ENCODE peak calls at places on chromosomes 3 and 15, in five cellular contexts. N is tibial nerve, F is heart left ventricle, P is transverse colon, L is Peyer's patch. Y is an unnamed sample.

GRCh38 chr15:89211678-89212170 is 9.7 kb downstream of the RLBP1 start:
- DNase-seq in N (no peak), F (no peak), P (no peak), L (no peak), Y (no peak)

GRCh38 chr3:52301042-52301441 is 13.4 kb downstream of the GLYCTK start:
- DNase-seq in N (no peak), F (peak; percentile 20), P (no peak), L (no peak), Y (no peak)

GRCh38 chr15:38216763-38217162 is 35.9 kb upstream of the SPRED1 start:
- DNase-seq in N (no peak), F (no peak), P (no peak), L (no peak), Y (no peak)

GRCh38 chr15:83312046-83312445 is 27.6 kb upstream of the BNC1 start:
- DNase-seq in N (no peak), F (no peak), P (no peak), L (no peak), Y (peak; percentile 37)

GRCh38 chr3:24680214-24680967 is 185.7 kb upstream of the THRB start:
- DNase-seq in N (peak; percentile 66), F (peak; percentile 82), P (peak; percentile 55), L (no peak), Y (no peak)

GRCh38 chr3:29764603-29765254 is 483.9 kb downstream of the RBMS3 start:
- DNase-seq in N (peak; percentile 56), F (no peak), P (no peak), L (no peak), Y (no peak)

GRCh38 chr3:126527455-126528211 is 3.7 kb downstream of the CHST13 start:
- DNase-seq in N (no peak), F (peak; percentile 34), P (no peak), L (no peak), Y (no peak)

GRCh38 chr3:39132096-39133092 is 21.0 kb downstream of the CSRNP1 start:
- DNase-seq in N (no peak), F (no peak), P (no peak), L (no peak), Y (no peak)

GRCh38 chr15:72865486-72865885 is 81.9 kb upstream of the ADPGK start:
- DNase-seq in N (no peak), F (no peak), P (no peak), L (no peak), Y (peak; percentile 92)

GRCh38 chr3:185225523-185225922 is 28.3 kb downstream of the EHHADH start:
- DNase-seq in N (no peak), F (no peak), P (no peak), L (no peak), Y (no peak)

GRCh38 chr15:68204776-68205557 is at the start of gene CALML4:
- DNase-seq in N (peak; percentile 53), F (peak; percentile 84), P (peak; percentile 93), L (no peak), Y (no peak)

GRCh38 chr3:193928354-193929209 is 207.4 kb upstream of the HES1 start:
- DNase-seq in N (no peak), F (no peak), P (no peak), L (no peak), Y (no peak)

GRCh38 chr15:89367485-89368451 is 33.1 kb upstream of the POLG start:
- DNase-seq in N (no peak), F (no peak), P (no peak), L (no peak), Y (no peak)

GRCh38 chr3:176767385-176767784 is 429.9 kb downstream of the TBL1XR1 start:
- DNase-seq in N (no peak), F (no peak), P (no peak), L (no peak), Y (no peak)

GRCh38 chr15:69049976-69050375 is 35.5 kb downstream of the NOX5 start:
- DNase-seq in N (no peak), F (no peak), P (no peak), L (no peak), Y (no peak)

GRCh38 chr3:131239250-131239649 is 142.3 kb upstream of the NUDT16 start:
- DNase-seq in N (no peak), F (no peak), P (no peak), L (no peak), Y (no peak)

GRCh38 chr15:87722941-87723691 is 533.4 kb downstream of the NTRK3 start:
- DNase-seq in N (no peak), F (no peak), P (no peak), L (no peak), Y (no peak)

GRCh38 chr15:25391971-25392733 is 46.7 kb downstream of the UBE3A start:
- DNase-seq in N (no peak), F (no peak), P (no peak), L (no peak), Y (no peak)

GRCh38 chr3:156433910-156434309 is 121.0 kb downstream of the SSR3 start:
- DNase-seq in N (no peak), F (no peak), P (no peak), L (no peak), Y (no peak)

GRCh38 chr3:72440491-72440890 is 407.8 kb downstream of the SHQ1 start:
- DNase-seq in N (no peak), F (no peak), P (no peak), L (no peak), Y (no peak)
- H3K4me1 ChIP-seq in N (no peaks in the 10 kb centered on the region), F (peaks cover 46% of the 10 kb centered on the region), P (peaks cover 77% of the 10 kb centered on the region), L (no peaks in the 10 kb centered on the region), Y (peaks cover 84% of the 10 kb centered on the region)

GRCh38 chr15:65644282-65644681 is 22.5 kb downstream of the SLC24A1 start:
- DNase-seq in N (no peak), F (no peak), P (no peak), L (no peak), Y (no peak)

GRCh38 chr15:65639509-65639908 is 17.8 kb downstream of the SLC24A1 start:
- DNase-seq in N (no peak), F (no peak), P (no peak), L (no peak), Y (no peak)

GRCh38 chr15:65641723-65642475 is 20.2 kb downstream of the SLC24A1 start:
- DNase-seq in N (no peak), F (no peak), P (no peak), L (no peak), Y (no peak)

GRCh38 chr15:65645392-65645791 is 23.7 kb downstream of the SLC24A1 start:
- DNase-seq in N (no peak), F (no peak), P (no peak), L (no peak), Y (no peak)

DNA sequence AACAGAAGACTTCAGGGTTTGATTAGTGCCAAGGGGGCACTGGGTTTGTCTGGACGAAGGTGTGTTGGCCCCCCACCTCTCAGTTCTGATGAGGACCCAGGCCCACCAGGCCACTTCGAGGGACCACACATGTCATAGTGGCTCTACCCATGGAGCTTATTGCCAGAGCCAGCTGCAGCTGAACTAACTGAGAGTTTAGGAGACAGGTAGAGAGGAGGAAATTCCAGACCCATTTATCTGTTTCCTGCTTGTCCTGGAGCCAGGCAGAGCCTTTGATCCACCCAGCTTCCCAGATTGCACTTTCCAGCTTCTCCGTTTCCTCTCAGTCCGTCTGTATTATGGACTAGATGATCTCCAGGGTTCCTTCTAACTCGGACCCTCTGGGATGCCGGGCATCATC is 20.9 kb downstream of the SLC24A1 start:
- DNase-seq in N (no peak), F (no peak), P (no peak), L (no peak), Y (no peak)
- TF ChIP-seq POLR2A in N (no peak), F (no peak), P (no peak), L (no peak), Y (no peak)

DNA sequence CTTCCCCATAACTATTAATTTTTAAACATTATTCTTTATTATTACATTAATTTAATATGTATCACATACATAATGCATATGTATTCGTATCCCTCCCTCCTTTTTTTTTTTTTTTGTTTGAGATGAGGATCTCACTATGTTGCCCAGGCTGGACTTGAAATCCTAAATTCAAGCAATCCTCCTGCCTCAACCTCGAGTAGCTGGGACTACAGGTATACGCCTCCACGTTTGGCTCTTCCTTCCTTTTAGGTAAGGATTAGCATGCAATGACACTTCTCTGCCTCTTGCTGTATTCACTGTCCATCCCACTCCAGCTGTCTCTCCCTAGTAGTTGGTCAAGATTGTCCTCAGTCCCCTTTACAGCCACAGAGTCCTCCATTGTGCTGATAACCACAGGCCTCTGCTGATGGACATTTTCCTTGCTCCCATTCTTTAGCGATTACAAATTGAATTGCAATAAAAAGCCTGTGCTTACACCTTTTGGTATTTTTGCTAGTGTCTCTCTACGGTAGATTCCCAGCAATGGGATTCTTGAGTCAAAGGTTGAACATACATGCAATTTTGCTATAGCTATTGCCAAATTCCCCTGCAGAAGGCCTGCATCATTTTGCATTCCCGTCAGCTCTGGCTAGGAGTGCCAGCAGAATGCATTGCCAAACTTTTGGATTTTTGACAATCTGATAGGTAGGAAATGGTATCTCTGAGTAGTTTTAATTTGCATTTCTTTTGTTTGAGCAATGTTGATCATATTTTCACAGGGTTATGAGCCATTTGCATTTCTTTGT is 156.6 kb downstream of the SMAD6 start:
- DNase-seq in N (no peak), F (no peak), P (no peak), L (no peak), Y (no peak)
- H3K4me1 ChIP-seq in N (no peaks in the 10 kb centered on the region), F (peaks cover 13% of the 10 kb centered on the region), P (peaks cover 7% of the 10 kb centered on the region), L (no peaks in the 10 kb centered on the region), Y (peaks cover 25% of the 10 kb centered on the region)

GRCh38 chr3:141402476-141403171 is 34.3 kb downstream of the ZBTB38 start:
- DNase-seq in N (peak; percentile 42), F (peak; percentile 88), P (peak; percentile 69), L (peak; percentile 68), Y (no peak)
- TF ChIP-seq POLR2A in N (no peak), F (no peak), P (peak; percentile 58), L (peak; percentile 18), Y (no peak)

DNA sequence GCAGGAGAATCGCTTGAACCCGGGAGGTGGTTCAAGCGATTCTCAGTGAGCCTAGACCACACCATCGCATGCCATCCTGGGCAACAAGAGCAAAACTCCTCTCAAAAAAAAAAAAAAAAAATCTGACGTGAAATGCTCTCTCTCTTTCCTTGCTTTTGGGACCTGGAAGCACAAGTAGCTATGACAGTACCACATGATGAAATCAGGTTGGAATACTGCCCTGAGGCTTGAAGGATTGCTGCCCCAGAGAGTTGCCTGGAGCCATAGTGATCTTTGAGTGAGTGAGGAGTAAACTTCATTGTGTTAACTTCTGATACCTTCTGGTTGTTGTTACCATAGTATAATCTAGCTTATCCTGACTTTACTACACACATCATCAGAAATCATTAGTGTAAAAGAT is 23.3 kb downstream of the AKAP13 start:
- DNase-seq in N (peak; percentile 77), F (no peak), P (no peak), L (no peak), Y (no peak)
- H3K4me1 ChIP-seq in N (peaks cover 59% of the 10 kb centered on the region), F (peaks cover 86% of the 10 kb centered on the region), P (peaks cover 69% of the 10 kb centered on the region), L (no peaks in the 10 kb centered on the region), Y (peaks cover 77% of the 10 kb centered on the region)

DNA sequence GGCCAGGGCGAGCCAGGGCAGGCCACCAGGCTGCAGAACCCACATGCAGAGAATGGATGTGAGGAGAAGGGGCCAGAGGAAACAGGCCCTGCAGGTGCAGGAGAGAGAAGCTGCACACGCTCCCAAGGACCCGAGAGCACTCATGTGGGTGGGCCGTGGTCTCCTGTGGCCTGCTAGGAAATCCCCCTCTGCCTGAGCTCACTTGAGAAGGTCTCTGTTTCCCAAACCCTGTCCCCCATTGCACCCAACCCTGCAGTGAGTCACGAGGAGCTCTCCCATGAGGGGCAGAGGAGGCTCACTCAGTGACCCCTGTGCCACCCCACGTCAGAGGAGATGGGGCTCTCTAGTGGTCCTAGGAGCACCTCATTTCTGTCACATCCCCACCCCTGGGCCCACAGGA is 111.1 kb downstream of the KLF13 start:
- DNase-seq in N (no peak), F (no peak), P (no peak), L (no peak), Y (no peak)
- TF ChIP-seq POLR2A in N (no peak), F (no peak), P (no peak), L (no peak), Y (no peak)

Y was measured in esophagus muscularis mucosa.